ENCODE peak calls at places on chromosomes 6 and 20, in eight cellular contexts. F is stimulated activated CD4-positive, alpha-beta T cell treated with anti-CD3 and anti-CD28 coated beads, Interleukin-1b, Interleukin-23, amount 100 ng/mL, for 4 hours; W is RKO; P is small intestine; I is NCI-H345; Y is GM23248; D is iPS-NIHi11; J is HS-5. R is an unnamed sample.

GRCh38 chr20:58651548-58651822 is 402 bp downstream of the STX16 start:
- DNase-seq in P (no peak), J (no peak), Y (no peak), D (peak), I (peak), F (no peak), W (no peak), R (no peak)

GRCh38 chr20:61404311-61404710 is 152.2 kb downstream of the CDH4 start:
- DNase-seq in I (no peak), D (no peak), W (no peak), F (no peak), J (no peak), P (no peak), Y (no peak), R (no peak)

GRCh38 chr20:13283869-13284268 is 62.8 kb downstream of the ISM1 start:
- DNase-seq in W (no peak), D (no peak), P (no peak), F (no peak), I (no peak), J (no peak), Y (no peak), R (no peak)

GRCh38 chr20:14688045-14688444 is 350.6 kb upstream of the FLRT3 start:
- DNase-seq in W (no peak), D (no peak), I (no peak), Y (no peak), P (no peak), J (no peak), F (no peak), R (no peak)

GRCh38 chr20:37378785-37379598 is 33.1 kb downstream of the SRC start:
- DNase-seq in I (no peak), W (peak), F (no peak), D (no peak), J (no peak), P (peak), Y (peak), R (no peak)

GRCh38 chr20:13105071-13105470 is 96.3 kb downstream of the SPTLC3 start:
- DNase-seq in Y (no peak), D (no peak), W (no peak), I (no peak), F (no peak), J (no peak), P (no peak), R (no peak)

GRCh38 chr20:36506253-36506652 is 35.1 kb upstream of the MYL9 start:
- DNase-seq in I (no peak), P (no peak), Y (peak), W (peak), J (no peak), F (no peak), D (no peak), R (no peak)

GRCh38 chr6:64838726-64839125 is 868.3 kb downstream of the EYS start:
- DNase-seq in Y (no peak), F (no peak), W (peak), P (no peak), J (no peak), I (no peak), D (no peak), R (no peak)

GRCh38 chr20:13772529-13772928 is 12.2 kb downstream of the ESF1 start:
- DNase-seq in F (no peak), P (no peak), I (no peak), D (no peak), J (no peak), Y (peak), W (no peak), R (no peak)

GRCh38 chr20:2144850-2145249 is 43.2 kb downstream of the STK35 start:
- DNase-seq in D (no peak), Y (no peak), W (no peak), J (no peak), P (no peak), F (no peak), I (no peak), R (no peak)

GRCh38 chr6:169381988-169382387 is 128.3 kb upstream of the THBS2 start:
- DNase-seq in I (no peak), F (no peak), W (no peak), J (no peak), D (no peak), P (no peak), Y (no peak), R (no peak)

GRCh38 chr20:15616626-15617025 is 956.6 kb downstream of the KIF16B start:
- DNase-seq in D (no peak), F (no peak), Y (no peak), J (no peak), W (no peak), P (no peak), I (no peak), R (no peak)

GRCh38 chr6:149410557-149410956 is 10.5 kb downstream of the SUMO4 start:
- DNase-seq in Y (no peak), J (no peak), W (no peak), P (no peak), D (no peak), I (no peak), F (no peak), R (no peak)

GRCh38 chr20:1134355-1134754 is 16.0 kb downstream of the PSMF1 start:
- DNase-seq in Y (no peak), W (no peak), I (no peak), F (no peak), J (no peak), P (no peak), D (no peak), R (no peak)

GRCh38 chr6:158575550-158575949 is 15.7 kb downstream of the TMEM181 start:
- DNase-seq in F (no peak), W (no peak), P (no peak), D (no peak), J (no peak), Y (no peak), I (no peak), R (no peak)

GRCh38 chr6:26459023-26459810 is 1.5 kb downstream of the BTN2A1 start:
- DNase-seq in D (no peak), F (no peak), P (no peak), J (no peak), W (no peak), I (no peak), Y (peak), R (no peak)

GRCh38 chr6:79750806-79751205 is 119.7 kb downstream of the SH3BGRL2 start:
- DNase-seq in P (no peak), Y (no peak), D (peak), J (no peak), W (no peak), F (no peak), I (peak), R (no peak)

GRCh38 chr6:150177260-150178246 is 34.7 kb downstream of the PPP1R14C start:
- DNase-seq in I (no peak), F (no peak), D (no peak), Y (no peak), W (no peak), J (no peak), P (peak), R (no peak)

GRCh38 chr6:123393333-123393732 is 243.4 kb downstream of the TRDN start:
- DNase-seq in D (no peak), J (no peak), Y (peak), W (peak), I (peak), P (peak), F (no peak), R (no peak)

GRCh38 chr20:13517801-13518200 is 120.9 kb downstream of the TASP1 start:
- DNase-seq in P (no peak), J (no peak), W (no peak), I (no peak), D (no peak), F (no peak), Y (no peak), R (no peak)

GRCh38 chr6:129490551-129491245 is 219.3 kb downstream of the ARHGAP18 start:
- DNase-seq in W (peak), I (no peak), J (peak), D (peak), F (no peak), P (peak), Y (peak), R (no peak)